ENCODE peak calls at places on chromosomes 5 and 9, in eight cellular contexts. Y is GM12878, H is pancreas, R is kidney, W is mucosa of descending colon, G is esophagus squamous epithelium, P is heart left ventricle, N is fibroblast of lung. I is an unnamed sample. For H3K36me3, the result is how much of the 10 kb centered on the place peaks cover.

GRCh38 chr5:145681686-145682085 is 153.5 kb downstream of the PRELID2 start:
- DNase-seq in Y (peak), H (peak), R (no peak), W (no peak), G (no peak), P (peak), N (peak), I (no peak)

GRCh38 chr5:751496-751895 is 33.0 kb downstream of the ZDHHC11B start:
- DNase-seq in Y (no peak), H (peak), R (peak), W (no peak), G (no peak), P (no peak), N (no peak), I (no peak)

GRCh38 chr9:96293481-96293880 is 8.5 kb downstream of the HSD17B3 start:
- DNase-seq in Y (no peak), H (no peak), R (no peak), W (no peak), G (no peak), P (no peak), N (peak), I (no peak)

GRCh38 chr9:135341612-135342169 is 137.9 kb upstream of the PPP1R26 start:
- DNase-seq in Y (no peak), H (no peak), R (peak), W (no peak), G (no peak), P (no peak), N (no peak), I (no peak)

GRCh38 chr5:17732351-17732923 is 98.2 kb downstream of the TAF11L14 start:
- DNase-seq in Y (no peak), H (no peak), R (no peak), W (no peak), G (no peak), P (no peak), N (no peak), I (no peak)

GRCh38 chr9:86349271-86349670 is 4.9 kb downstream of the TUT7 start:
- DNase-seq in Y (no peak), H (no peak), R (no peak), W (no peak), G (no peak), P (no peak), N (peak), I (no peak)

GRCh38 chr5:54120473-54120872 is 189.9 kb downstream of the ARL15 start:
- DNase-seq in Y (no peak), H (no peak), R (no peak), W (no peak), G (no peak), P (no peak), N (no peak), I (no peak)

GRCh38 chr9:81680506-81680905 is 8.8 kb downstream of the TLE1 start:
- DNase-seq in Y (no peak), H (no peak), R (no peak), W (no peak), G (no peak), P (no peak), N (no peak), I (no peak)

GRCh38 chr5:8517461-8517860 is 648.5 kb downstream of the MTRR start:
- DNase-seq in Y (no peak), H (no peak), R (no peak), W (no peak), G (no peak), P (no peak), N (no peak), I (no peak)

GRCh38 chr5:174058433-174059122 is 13.1 kb downstream of the NSG2 start:
- DNase-seq in Y (no peak), H (no peak), R (no peak), W (no peak), G (no peak), P (no peak), N (no peak), I (no peak)

GRCh38 chr5:174053891-174054290 is 8.4 kb downstream of the NSG2 start:
- DNase-seq in Y (no peak), H (no peak), R (no peak), W (no peak), G (no peak), P (no peak), N (no peak), I (no peak)

GRCh38 chr5:174059247-174059646 is 13.7 kb downstream of the NSG2 start:
- DNase-seq in Y (no peak), H (no peak), R (no peak), W (no peak), G (no peak), P (no peak), N (no peak), I (no peak)

GRCh38 chr5:174052636-174053035 is 7.1 kb downstream of the NSG2 start:
- DNase-seq in Y (no peak), H (no peak), R (no peak), W (no peak), G (no peak), P (no peak), N (no peak), I (no peak)

DNA sequence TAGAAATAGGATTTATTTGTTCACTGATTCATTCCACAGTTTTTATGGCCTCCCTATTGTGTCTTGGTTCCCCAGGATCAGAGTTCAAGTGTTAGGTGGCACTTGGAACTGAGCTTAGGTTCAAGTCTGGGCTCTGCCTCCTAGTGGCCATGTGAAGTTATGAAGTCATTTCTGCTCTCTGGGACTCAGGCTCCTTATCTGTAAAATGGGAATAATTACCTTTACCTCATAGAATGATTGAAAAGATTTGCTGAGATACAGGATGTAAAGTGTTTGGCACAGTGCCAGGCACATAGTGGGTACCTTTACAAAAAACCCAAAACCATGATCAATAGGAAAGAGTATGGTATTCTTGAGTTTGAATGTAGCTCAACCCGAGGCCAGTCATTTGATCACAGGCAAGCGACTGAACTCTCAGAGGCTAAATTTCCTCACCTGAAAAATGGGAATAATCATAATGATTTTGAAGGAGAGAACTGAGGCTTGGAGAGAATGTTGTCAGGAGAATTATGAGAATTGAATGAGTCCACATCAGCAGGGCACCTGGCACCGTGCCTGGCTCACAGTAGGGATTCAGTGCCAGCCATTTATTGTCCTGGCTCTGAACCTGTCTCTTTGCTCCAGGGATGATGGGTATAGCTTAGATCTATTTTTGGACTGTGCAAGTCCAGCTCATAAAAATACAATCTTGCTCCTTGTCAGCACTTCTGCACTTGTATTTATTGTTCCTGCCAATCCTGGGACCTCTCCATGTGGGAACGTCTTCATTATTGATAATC is 10.7 kb downstream of the NSG2 start:
- DNase-seq in Y (no peak), H (no peak), R (no peak), W (no peak), G (no peak), P (peak), N (no peak), I (peak)
- TF ChIP-seq CTCF in Y (peak), H (no peak), R (no peak), W (no peak), G (no peak), P (no peak), N (no peak), I (no peak)

GRCh38 chr5:6394429-6395101 is 16.2 kb upstream of the MED10 start:
- DNase-seq in Y (no peak), H (no peak), R (no peak), W (no peak), G (no peak), P (no peak), N (no peak), I (no peak)

GRCh38 chr5:6395102-6395445 is 16.7 kb upstream of the MED10 start:
- DNase-seq in Y (no peak), H (no peak), R (no peak), W (no peak), G (no peak), P (no peak), N (no peak), I (no peak)

GRCh38 chr5:6391151-6391550 is 12.8 kb upstream of the MED10 start:
- DNase-seq in Y (no peak), H (no peak), R (no peak), W (no peak), G (no peak), P (no peak), N (no peak), I (no peak)

GRCh38 chr5:6393596-6394194 is 15.3 kb upstream of the MED10 start:
- DNase-seq in Y (no peak), H (no peak), R (no peak), W (no peak), G (no peak), P (no peak), N (no peak), I (no peak)

GRCh38 chr5:6392571-6392970 is 14.2 kb upstream of the MED10 start:
- DNase-seq in Y (no peak), H (no peak), R (no peak), W (no peak), G (no peak), P (no peak), N (no peak), I (no peak)
- H3K4me3 ChIP-seq in Y (no peak), H (no peak), R (no peak), W (no peak), G (no peak), P (no peak), N (no peak), I (no peak)

DNA sequence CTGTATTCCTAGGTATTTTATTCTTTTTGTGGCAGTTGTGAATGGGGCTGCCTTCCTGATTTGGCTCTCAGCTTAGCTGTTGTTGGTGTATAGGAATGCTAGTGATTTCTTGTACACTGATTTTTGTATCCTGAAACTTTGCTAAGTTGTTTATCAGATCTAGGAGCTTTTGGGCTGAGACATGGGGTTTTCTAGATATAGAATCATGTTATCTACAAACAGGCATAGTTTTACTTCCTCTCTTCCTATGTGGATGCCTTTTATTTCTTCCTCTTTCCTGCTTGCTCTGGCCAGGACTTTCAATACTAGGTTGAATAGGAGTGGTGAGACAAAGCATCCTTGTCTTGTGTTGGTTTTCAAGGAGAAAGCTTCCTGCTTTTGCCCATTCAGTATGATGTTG is 129.9 kb downstream of the DMXL1 start:
- DNase-seq in Y (no peak), H (no peak), R (no peak), W (no peak), G (no peak), P (no peak), N (no peak), I (no peak)
- H3K36me3 ChIP-seq in Y (under half), H (under half), R (under half), W (under half), G (half or more), P (half or more), N (under half), I (half or more)

GRCh38 chr9:127204771-127205470 is 59.7 kb upstream of the GARNL3 start:
- DNase-seq in Y (no peak), H (no peak), R (peak), W (no peak), G (no peak), P (peak), N (no peak), I (peak)
- TF ChIP-seq CTCF in Y (no peak), H (no peak), R (no peak), W (no peak), G (no peak), P (peak), N (no peak), I (peak)

I was measured in left ventricle myocardium inferior.